ENCODE peak calls at places on chromosomes 16 and 17, in five cellular contexts. L is activated CD4-positive, alpha-beta T cell treated with anti-CD3 and anti-CD28 coated beads, Interleukin-2, amount 50 U/mL, for 1 hour; X is activated T-helper 9 cell treated with anti-CD3 and anti-CD28 coated beads, Interleukin-2, amount 50 U/mL, for 16 hours; F is NCI-H1930; H is HCEC 1CT. R is an unnamed sample.

GRCh38 chr16:49455991-49456745 is 82.6 kb downstream of the C16orf78 start:
- DNase-seq in H (no peak), F (no peak), X (no peak), L (no peak), R (no peak)

GRCh38 chr17:75983501-75984181 is 4.6 kb downstream of the TEN1 start:
- DNase-seq in L (no peak), X (no peak), H (no peak), F (no peak), R (no peak)

GRCh38 chr17:72588561-72588960 is 467.7 kb downstream of the SOX9 start:
- DNase-seq in F (no peak), H (no peak), X (no peak), L (no peak), R (no peak)

GRCh38 chr17:37786481-37786880 is 41.6 kb upstream of the HNF1B start:
- DNase-seq in X (no peak), H (no peak), F (no peak), L (no peak), R (no peak)

GRCh38 chr16:10812352-10813122 is 6.1 kb downstream of the TVP23A start:
- DNase-seq in F (no peak), X (no peak), H (no peak), L (no peak), R (no peak)

GRCh38 chr16:31875112-31875803 is 1.7 kb downstream of the ZNF267 start:
- DNase-seq in X (no peak), H (no peak), F (no peak), L (no peak), R (no peak)

GRCh38 chr16:54402270-54402669 is 115.7 kb upstream of the IRX3 start:
- DNase-seq in L (no peak), F (no peak), H (no peak), X (no peak), R (no peak)

GRCh38 chr17:77830816-77831490 is 127.5 kb upstream of the TNRC6C start:
- DNase-seq in X (no peak), L (no peak), F (no peak), H (no peak), R (no peak)

GRCh38 chr16:72971370-72971769 is 76.6 kb downstream of the ZFHX3 start:
- DNase-seq in F (no peak), L (no peak), X (no peak), H (no peak), R (no peak)

R was measured in glutamatergic neuron.